ENCODE peak calls at places on chromosomes 3 and 15, in seven cellular contexts. One of them, this sample, is unnamed.
A peak's percentile ranks its signal among the peaks of the same experiment; 100 is the strongest.

GRCh38 chr3:62131620-62132019 is 241.7 kb downstream of the FEZF2 start:
- DNase-seq in stimulated activated CD4-positive, alpha-beta T cell treated with anti-CD3 and anti-CD28 coated beads, Interleukin-1b, Interleukin-23, amount 100 ng/mL, for 24 hours: no peak
- DNase-seq in osteoblast: no peak
- DNase-seq in OCI-LY7: no peak
- DNase-seq in Ammon's horn: no peak
- DNase-seq in activated CD4-positive, alpha-beta T cell treated with anti-CD3 and anti-CD28 coated beads, Interleukin-2, amount 10 ng/mL, durations not matched to agents 7 days and 5 days: no peak
- DNase-seq in ureter: no peak
- DNase-seq in this sample: no peak

GRCh38 chr3:65716372-65716771 is 322.3 kb downstream of the MAGI1 start:
- DNase-seq in stimulated activated CD4-positive, alpha-beta T cell treated with anti-CD3 and anti-CD28 coated beads, Interleukin-1b, Interleukin-23, amount 100 ng/mL, for 24 hours: no peak
- DNase-seq in osteoblast: no peak
- DNase-seq in OCI-LY7: no peak
- DNase-seq in Ammon's horn: no peak
- DNase-seq in activated CD4-positive, alpha-beta T cell treated with anti-CD3 and anti-CD28 coated beads, Interleukin-2, amount 10 ng/mL, durations not matched to agents 7 days and 5 days: no peak
- DNase-seq in ureter: no peak
- DNase-seq in this sample: no peak

GRCh38 chr15:48631191-48631770 is 14.2 kb downstream of the FBN1 start:
- DNase-seq in stimulated activated CD4-positive, alpha-beta T cell treated with anti-CD3 and anti-CD28 coated beads, Interleukin-1b, Interleukin-23, amount 100 ng/mL, for 24 hours: no peak
- DNase-seq in osteoblast: peak; percentile 36
- DNase-seq in OCI-LY7: no peak
- DNase-seq in Ammon's horn: no peak
- DNase-seq in activated CD4-positive, alpha-beta T cell treated with anti-CD3 and anti-CD28 coated beads, Interleukin-2, amount 10 ng/mL, durations not matched to agents 7 days and 5 days: no peak
- DNase-seq in ureter: no peak
- DNase-seq in this sample: no peak

GRCh38 chr15:39874890-39875549 is 45.0 kb downstream of the GPR176 start:
- DNase-seq in stimulated activated CD4-positive, alpha-beta T cell treated with anti-CD3 and anti-CD28 coated beads, Interleukin-1b, Interleukin-23, amount 100 ng/mL, for 24 hours: peak; percentile 1
- DNase-seq in osteoblast: no peak
- DNase-seq in OCI-LY7: peak; percentile 33
- DNase-seq in Ammon's horn: peak; percentile 18
- DNase-seq in activated CD4-positive, alpha-beta T cell treated with anti-CD3 and anti-CD28 coated beads, Interleukin-2, amount 10 ng/mL, durations not matched to agents 7 days and 5 days: peak; percentile 40
- DNase-seq in ureter: no peak
- DNase-seq in this sample: no peak

GRCh38 chr3:139657434-139657833 is 20.3 kb downstream of the NMNAT3 start:
- DNase-seq in stimulated activated CD4-positive, alpha-beta T cell treated with anti-CD3 and anti-CD28 coated beads, Interleukin-1b, Interleukin-23, amount 100 ng/mL, for 24 hours: no peak
- DNase-seq in osteoblast: no peak
- DNase-seq in OCI-LY7: no peak
- DNase-seq in Ammon's horn: no peak
- DNase-seq in activated CD4-positive, alpha-beta T cell treated with anti-CD3 and anti-CD28 coated beads, Interleukin-2, amount 10 ng/mL, durations not matched to agents 7 days and 5 days: no peak
- DNase-seq in ureter: no peak
- DNase-seq in this sample: no peak

GRCh38 chr3:58388550-58389061 is 45.0 kb downstream of the PDHB start:
- DNase-seq in stimulated activated CD4-positive, alpha-beta T cell treated with anti-CD3 and anti-CD28 coated beads, Interleukin-1b, Interleukin-23, amount 100 ng/mL, for 24 hours: no peak
- DNase-seq in osteoblast: peak; percentile 88
- DNase-seq in OCI-LY7: no peak
- DNase-seq in Ammon's horn: peak; percentile 84
- DNase-seq in activated CD4-positive, alpha-beta T cell treated with anti-CD3 and anti-CD28 coated beads, Interleukin-2, amount 10 ng/mL, durations not matched to agents 7 days and 5 days: no peak
- DNase-seq in ureter: no peak
- DNase-seq in this sample: peak; percentile 50

GRCh38 chr3:18556503-18556902 is 131.4 kb upstream of the SATB1 start:
- DNase-seq in stimulated activated CD4-positive, alpha-beta T cell treated with anti-CD3 and anti-CD28 coated beads, Interleukin-1b, Interleukin-23, amount 100 ng/mL, for 24 hours: peak; percentile 46
- DNase-seq in osteoblast: no peak
- DNase-seq in OCI-LY7: no peak
- DNase-seq in Ammon's horn: no peak
- DNase-seq in activated CD4-positive, alpha-beta T cell treated with anti-CD3 and anti-CD28 coated beads, Interleukin-2, amount 10 ng/mL, durations not matched to agents 7 days and 5 days: peak; percentile 68
- DNase-seq in ureter: no peak
- DNase-seq in this sample: no peak

GRCh38 chr3:172313671-172314070 is 134.6 kb downstream of the GHSR start:
- DNase-seq in stimulated activated CD4-positive, alpha-beta T cell treated with anti-CD3 and anti-CD28 coated beads, Interleukin-1b, Interleukin-23, amount 100 ng/mL, for 24 hours: no peak
- DNase-seq in osteoblast: no peak
- DNase-seq in OCI-LY7: no peak
- DNase-seq in Ammon's horn: no peak
- DNase-seq in activated CD4-positive, alpha-beta T cell treated with anti-CD3 and anti-CD28 coated beads, Interleukin-2, amount 10 ng/mL, durations not matched to agents 7 days and 5 days: no peak
- DNase-seq in ureter: no peak
- DNase-seq in this sample: no peak

GRCh38 chr3:187943677-187944390 is 198.6 kb upstream of the BCL6 start:
- DNase-seq in stimulated activated CD4-positive, alpha-beta T cell treated with anti-CD3 and anti-CD28 coated beads, Interleukin-1b, Interleukin-23, amount 100 ng/mL, for 24 hours: no peak
- DNase-seq in osteoblast: peak; percentile 55
- DNase-seq in OCI-LY7: peak; percentile 50
- DNase-seq in Ammon's horn: no peak
- DNase-seq in activated CD4-positive, alpha-beta T cell treated with anti-CD3 and anti-CD28 coated beads, Interleukin-2, amount 10 ng/mL, durations not matched to agents 7 days and 5 days: no peak
- DNase-seq in ureter: no peak
- DNase-seq in this sample: no peak

GRCh38 chr3:62228467-62228866 is 144.9 kb downstream of the FEZF2 start:
- DNase-seq in stimulated activated CD4-positive, alpha-beta T cell treated with anti-CD3 and anti-CD28 coated beads, Interleukin-1b, Interleukin-23, amount 100 ng/mL, for 24 hours: no peak
- DNase-seq in osteoblast: no peak
- DNase-seq in OCI-LY7: no peak
- DNase-seq in Ammon's horn: no peak
- DNase-seq in activated CD4-positive, alpha-beta T cell treated with anti-CD3 and anti-CD28 coated beads, Interleukin-2, amount 10 ng/mL, durations not matched to agents 7 days and 5 days: no peak
- DNase-seq in ureter: no peak
- DNase-seq in this sample: no peak

GRCh38 chr15:90388462-90389182 is 580 bp downstream of the IQGAP1 start:
- DNase-seq in stimulated activated CD4-positive, alpha-beta T cell treated with anti-CD3 and anti-CD28 coated beads, Interleukin-1b, Interleukin-23, amount 100 ng/mL, for 24 hours: no peak
- DNase-seq in osteoblast: peak; percentile 90
- DNase-seq in OCI-LY7: peak; percentile 76
- DNase-seq in Ammon's horn: peak; percentile 51
- DNase-seq in activated CD4-positive, alpha-beta T cell treated with anti-CD3 and anti-CD28 coated beads, Interleukin-2, amount 10 ng/mL, durations not matched to agents 7 days and 5 days: peak; percentile 68
- DNase-seq in ureter: peak; percentile 75
- DNase-seq in this sample: peak; percentile 32

GRCh38 chr3:46669191-46669999 is 24.1 kb downstream of the ALS2CL start:
- DNase-seq in stimulated activated CD4-positive, alpha-beta T cell treated with anti-CD3 and anti-CD28 coated beads, Interleukin-1b, Interleukin-23, amount 100 ng/mL, for 24 hours: no peak
- DNase-seq in osteoblast: peak; percentile 62
- DNase-seq in OCI-LY7: no peak
- DNase-seq in Ammon's horn: no peak
- DNase-seq in activated CD4-positive, alpha-beta T cell treated with anti-CD3 and anti-CD28 coated beads, Interleukin-2, amount 10 ng/mL, durations not matched to agents 7 days and 5 days: no peak
- DNase-seq in ureter: peak; percentile 38
- DNase-seq in this sample: no peak

GRCh38 chr3:59442056-59442455 is 392.2 kb upstream of the CFAP20DC start:
- DNase-seq in stimulated activated CD4-positive, alpha-beta T cell treated with anti-CD3 and anti-CD28 coated beads, Interleukin-1b, Interleukin-23, amount 100 ng/mL, for 24 hours: no peak
- DNase-seq in osteoblast: no peak
- DNase-seq in OCI-LY7: no peak
- DNase-seq in Ammon's horn: no peak
- DNase-seq in activated CD4-positive, alpha-beta T cell treated with anti-CD3 and anti-CD28 coated beads, Interleukin-2, amount 10 ng/mL, durations not matched to agents 7 days and 5 days: no peak
- DNase-seq in ureter: no peak
- DNase-seq in this sample: no peak

GRCh38 chr15:93047621-93048425 is 41.2 kb downstream of the RGMA start:
- DNase-seq in stimulated activated CD4-positive, alpha-beta T cell treated with anti-CD3 and anti-CD28 coated beads, Interleukin-1b, Interleukin-23, amount 100 ng/mL, for 24 hours: no peak
- DNase-seq in osteoblast: peak; percentile 90
- DNase-seq in OCI-LY7: no peak
- DNase-seq in Ammon's horn: no peak
- DNase-seq in activated CD4-positive, alpha-beta T cell treated with anti-CD3 and anti-CD28 coated beads, Interleukin-2, amount 10 ng/mL, durations not matched to agents 7 days and 5 days: peak; percentile 48
- DNase-seq in ureter: no peak
- DNase-seq in this sample: no peak

GRCh38 chr15:100429116-100429728 is 87.4 kb upstream of the ADAMTS17 start:
- DNase-seq in stimulated activated CD4-positive, alpha-beta T cell treated with anti-CD3 and anti-CD28 coated beads, Interleukin-1b, Interleukin-23, amount 100 ng/mL, for 24 hours: no peak
- DNase-seq in osteoblast: no peak
- DNase-seq in OCI-LY7: no peak
- DNase-seq in Ammon's horn: no peak
- DNase-seq in activated CD4-positive, alpha-beta T cell treated with anti-CD3 and anti-CD28 coated beads, Interleukin-2, amount 10 ng/mL, durations not matched to agents 7 days and 5 days: no peak
- DNase-seq in ureter: no peak
- DNase-seq in this sample: no peak

GRCh38 chr3:162348912-162349311 is 852.3 kb downstream of the OTOL1 start:
- DNase-seq in stimulated activated CD4-positive, alpha-beta T cell treated with anti-CD3 and anti-CD28 coated beads, Interleukin-1b, Interleukin-23, amount 100 ng/mL, for 24 hours: no peak
- DNase-seq in osteoblast: no peak
- DNase-seq in OCI-LY7: no peak
- DNase-seq in Ammon's horn: no peak
- DNase-seq in activated CD4-positive, alpha-beta T cell treated with anti-CD3 and anti-CD28 coated beads, Interleukin-2, amount 10 ng/mL, durations not matched to agents 7 days and 5 days: no peak
- DNase-seq in ureter: no peak
- DNase-seq in this sample: no peak

GRCh38 chr3:64627471-64628321 is 60.1 kb downstream of the ADAMTS9 start:
- DNase-seq in stimulated activated CD4-positive, alpha-beta T cell treated with anti-CD3 and anti-CD28 coated beads, Interleukin-1b, Interleukin-23, amount 100 ng/mL, for 24 hours: no peak
- DNase-seq in osteoblast: no peak
- DNase-seq in OCI-LY7: no peak
- DNase-seq in Ammon's horn: no peak
- DNase-seq in activated CD4-positive, alpha-beta T cell treated with anti-CD3 and anti-CD28 coated beads, Interleukin-2, amount 10 ng/mL, durations not matched to agents 7 days and 5 days: no peak
- DNase-seq in ureter: no peak
- DNase-seq in this sample: no peak

GRCh38 chr15:91844928-91845327 is 8.6 kb upstream of the SLCO3A1 start:
- DNase-seq in stimulated activated CD4-positive, alpha-beta T cell treated with anti-CD3 and anti-CD28 coated beads, Interleukin-1b, Interleukin-23, amount 100 ng/mL, for 24 hours: no peak
- DNase-seq in osteoblast: no peak
- DNase-seq in OCI-LY7: no peak
- DNase-seq in Ammon's horn: no peak
- DNase-seq in activated CD4-positive, alpha-beta T cell treated with anti-CD3 and anti-CD28 coated beads, Interleukin-2, amount 10 ng/mL, durations not matched to agents 7 days and 5 days: no peak
- DNase-seq in ureter: no peak
- DNase-seq in this sample: no peak

GRCh38 chr3:102025568-102025967 is 176.3 kb downstream of the NFKBIZ start:
- DNase-seq in stimulated activated CD4-positive, alpha-beta T cell treated with anti-CD3 and anti-CD28 coated beads, Interleukin-1b, Interleukin-23, amount 100 ng/mL, for 24 hours: no peak
- DNase-seq in osteoblast: no peak
- DNase-seq in OCI-LY7: no peak
- DNase-seq in Ammon's horn: no peak
- DNase-seq in activated CD4-positive, alpha-beta T cell treated with anti-CD3 and anti-CD28 coated beads, Interleukin-2, amount 10 ng/mL, durations not matched to agents 7 days and 5 days: no peak
- DNase-seq in ureter: no peak
- DNase-seq in this sample: no peak

GRCh38 chr15:58498821-58499580 is 67.2 kb downstream of the LIPC start:
- DNase-seq in stimulated activated CD4-positive, alpha-beta T cell treated with anti-CD3 and anti-CD28 coated beads, Interleukin-1b, Interleukin-23, amount 100 ng/mL, for 24 hours: no peak
- DNase-seq in osteoblast: peak; percentile 86
- DNase-seq in OCI-LY7: no peak
- DNase-seq in Ammon's horn: no peak
- DNase-seq in activated CD4-positive, alpha-beta T cell treated with anti-CD3 and anti-CD28 coated beads, Interleukin-2, amount 10 ng/mL, durations not matched to agents 7 days and 5 days: no peak
- DNase-seq in ureter: no peak
- DNase-seq in this sample: no peak